ENCODE peak calls at places on chromosomes 13 and 19, in nine cellular contexts. S is ovary, V is vagina, Q is transverse colon, X is HCT116, K is body of pancreas, G is breast epithelium, W is GM12878, N is testis. J is an unnamed sample. For H3K4me1, the result is how much of the 10 kb centered on the place peaks cover.

GRCh38 chr13:45381196-45381595 is 37.0 kb downstream of the SLC25A30 start:
- DNase-seq in S (no peak), V (no peak), Q (no peak), X (no peak), K (no peak), G (peak), W (no peak), N (no peak), J (no peak)

GRCh38 chr13:31903072-31903815 is 128.3 kb upstream of the FRY start:
- DNase-seq in S (no peak), V (no peak), Q (no peak), X (no peak), K (no peak), G (no peak), W (no peak), N (no peak), J (no peak)

GRCh38 chr19:11971045-11971444 is 6.2 kb downstream of the ZNF763 start:
- DNase-seq in S (no peak), V (no peak), Q (no peak), X (no peak), K (no peak), G (no peak), W (no peak), N (no peak), J (no peak)

GRCh38 chr13:21328201-21328600 is 130.9 kb downstream of the ZDHHC20 start:
- DNase-seq in S (no peak), V (no peak), Q (no peak), X (no peak), K (no peak), G (no peak), W (no peak), N (no peak), J (no peak)

GRCh38 chr19:42422576-42423461 is 4.4 kb downstream of the LIPE start:
- DNase-seq in S (no peak), V (no peak), Q (peak), X (no peak), K (peak), G (no peak), W (no peak), N (peak), J (peak)

GRCh38 chr13:113354831-113355610 is 8.9 kb downstream of the GRTP1 start:
- DNase-seq in S (no peak), V (no peak), Q (no peak), X (no peak), K (no peak), G (no peak), W (no peak), N (no peak), J (no peak)

GRCh38 chr19:40363128-40363527 is 14.6 kb downstream of the PLD3 start:
- DNase-seq in S (no peak), V (no peak), Q (no peak), X (no peak), K (no peak), G (no peak), W (no peak), N (no peak), J (no peak)

GRCh38 chr19:40519352-40520322 is 52.8 kb downstream of the SPTBN4 start:
- DNase-seq in S (no peak), V (no peak), Q (no peak), X (no peak), K (no peak), G (no peak), W (no peak), N (no peak), J (no peak)

GRCh38 chr19:40234429-40235237 is 8.1 kb upstream of the CCNP start:
- DNase-seq in S (no peak), V (no peak), Q (no peak), X (no peak), K (no peak), G (no peak), W (no peak), N (no peak), J (no peak)

GRCh38 chr19:51259348-51260245 is 8.7 kb downstream of the SIGLECL1 start:
- DNase-seq in S (no peak), V (no peak), Q (no peak), X (peak), K (peak), G (no peak), W (peak), N (peak), J (no peak)

GRCh38 chr13:32212420-32212819 is 102.7 kb downstream of the ZAR1L start:
- DNase-seq in S (no peak), V (no peak), Q (no peak), X (no peak), K (no peak), G (no peak), W (no peak), N (no peak), J (no peak)

GRCh38 chr13:39232401-39232980 is 194.2 kb downstream of the NHLRC3 start:
- DNase-seq in S (no peak), V (no peak), Q (no peak), X (no peak), K (no peak), G (no peak), W (no peak), N (no peak), J (no peak)

GRCh38 chr13:94917814-94918213 is 205.5 kb upstream of the SOX21 start:
- DNase-seq in S (no peak), V (no peak), Q (no peak), X (no peak), K (no peak), G (no peak), W (no peak), N (no peak), J (no peak)

GRCh38 chr13:94435604-94436226 is 43.8 kb downstream of the DCT start:
- DNase-seq in S (no peak), V (no peak), Q (no peak), X (peak), K (no peak), G (no peak), W (no peak), N (no peak), J (no peak)

GRCh38 chr13:99162543-99162942 is 38.1 kb upstream of the UBAC2 start:
- DNase-seq in S (no peak), V (no peak), Q (no peak), X (no peak), K (no peak), G (no peak), W (no peak), N (no peak), J (no peak)

GRCh38 chr13:40971321-40971720 is 47.8 kb downstream of the ELF1 start:
- DNase-seq in S (no peak), V (no peak), Q (no peak), X (no peak), K (no peak), G (no peak), W (no peak), N (no peak), J (no peak)
- H3K4me1 ChIP-seq in S (under half), V (half or more), Q (half or more), X (under half), K (half or more), G (under half), W (half or more), N (under half), J (half or more)

GRCh38 chr13:41132512-41133152 is at the start of gene KBTBD6:
- DNase-seq in S (peak), V (peak), Q (peak), X (peak), K (peak), G (peak), W (peak), N (peak), J (peak)
- TF ChIP-seq POLR2A in S (peak), V (peak), Q (peak), X (peak), K (peak), G (peak), W (peak), N (no peak), J (no peak)

GRCh38 chr19:1292419-1293151 is 6.9 kb downstream of the EFNA2 start:
- DNase-seq in S (no peak), V (no peak), Q (no peak), X (no peak), K (no peak), G (no peak), W (no peak), N (no peak), J (no peak)

GRCh38 chr19:1293782-1294621 is 8.3 kb downstream of the EFNA2 start:
- DNase-seq in S (no peak), V (no peak), Q (no peak), X (no peak), K (no peak), G (no peak), W (no peak), N (no peak), J (no peak)

GRCh38 chr19:1290245-1290698 is 4.6 kb downstream of the EFNA2 start:
- DNase-seq in S (no peak), V (no peak), Q (no peak), X (no peak), K (no peak), G (no peak), W (no peak), N (no peak), J (no peak)

GRCh38 chr19:1290699-1291651 is 5.3 kb downstream of the EFNA2 start:
- DNase-seq in S (no peak), V (no peak), Q (peak), X (no peak), K (no peak), G (no peak), W (no peak), N (no peak), J (no peak)

DNA sequence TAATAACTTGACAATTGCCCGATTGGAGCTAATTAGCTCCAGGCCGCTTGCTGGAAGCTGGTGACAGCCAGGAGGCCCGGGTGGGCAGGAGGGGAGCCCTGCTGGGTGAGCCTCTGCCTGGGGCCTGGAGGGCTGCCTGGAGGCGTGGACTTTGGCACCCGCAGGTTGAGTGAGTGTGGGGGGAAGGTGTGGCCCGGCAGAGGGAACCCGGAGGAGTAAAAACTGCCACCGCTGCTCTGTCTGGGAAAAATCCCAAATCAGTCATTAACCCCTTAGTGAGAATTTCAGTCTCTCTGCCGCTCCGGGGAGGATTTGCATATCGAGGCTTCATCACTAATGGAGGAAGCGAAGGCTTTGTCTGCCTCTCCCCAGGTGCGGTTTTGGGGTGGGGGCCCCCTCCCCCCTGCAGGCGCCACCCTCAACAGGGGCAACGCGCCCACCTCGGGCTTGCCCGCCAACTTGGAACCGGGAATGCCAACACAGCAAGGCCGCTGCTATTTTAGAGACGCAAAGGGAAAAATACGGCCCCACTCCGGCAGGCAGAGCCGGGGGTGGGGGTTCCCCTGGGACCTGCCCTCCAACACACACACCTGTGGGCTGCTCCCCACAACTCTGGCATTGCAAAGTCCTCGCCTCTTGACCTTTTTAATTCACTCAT is 6.2 kb downstream of the EFNA2 start:
- DNase-seq in S (no peak), V (no peak), Q (peak), X (no peak), K (no peak), G (no peak), W (no peak), N (no peak), J (no peak)
- H3K4me1 ChIP-seq in S (under half), V (under half), Q (under half), X (under half), K (under half), G (under half), W (under half), N (under half), J (under half)

DNA sequence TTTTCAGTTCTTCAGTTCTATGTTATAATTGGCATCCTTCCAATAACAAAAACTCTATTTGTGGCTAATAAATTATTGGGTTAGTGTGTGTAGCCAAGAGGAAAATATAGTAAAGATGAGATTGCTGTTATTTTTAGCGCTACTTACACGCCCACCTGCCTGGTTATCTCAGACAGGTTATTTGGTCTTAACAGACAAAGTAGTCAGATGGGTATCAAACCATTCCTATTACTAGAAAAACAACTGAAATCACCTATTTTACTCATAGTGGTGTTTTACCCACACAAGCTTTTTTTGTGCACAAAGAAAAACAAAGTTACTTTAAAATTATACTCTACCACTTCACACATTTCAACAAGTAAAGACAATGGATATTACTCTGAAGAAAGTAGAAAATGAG is 151.2 kb downstream of the TBC1D4 start:
- DNase-seq in S (no peak), V (no peak), Q (no peak), X (no peak), K (no peak), G (no peak), W (no peak), N (no peak), J (no peak)
- TF ChIP-seq POLR2A in S (no peak), V (no peak), Q (no peak), X (no peak), K (no peak), G (no peak), W (no peak), N (no peak), J (no peak)